ENCODE peak calls at places on chromosomes 1 and 21, in five cellular contexts. One of them, this sample, is unnamed.

GRCh38 chr1:243495032-243495431 is 239.2 kb downstream of the SDCCAG8 start:
- DNase-seq in stimulated activated CD8-positive, alpha-beta memory T cell treated with anti-CD3 and anti-CD28 coated beads, Interleukin-2, amount 100 ng/mL, for 48 hours: no peak
- DNase-seq in BJ: no peak
- DNase-seq in spleen: no peak
- DNase-seq in C1 segment of cervical spinal cord: no peak
- DNase-seq in this sample: no peak

GRCh38 chr1:170765712-170766330 is 101.9 kb downstream of the PRRX1 start:
- DNase-seq in stimulated activated CD8-positive, alpha-beta memory T cell treated with anti-CD3 and anti-CD28 coated beads, Interleukin-2, amount 100 ng/mL, for 48 hours: no peak
- DNase-seq in BJ: no peak
- DNase-seq in spleen: no peak
- DNase-seq in C1 segment of cervical spinal cord: no peak
- DNase-seq in this sample: no peak

GRCh38 chr1:76872944-76873343 is 5.7 kb downstream of the ST6GALNAC5 start:
- DNase-seq in stimulated activated CD8-positive, alpha-beta memory T cell treated with anti-CD3 and anti-CD28 coated beads, Interleukin-2, amount 100 ng/mL, for 48 hours: no peak
- DNase-seq in BJ: no peak
- DNase-seq in spleen: no peak
- DNase-seq in C1 segment of cervical spinal cord: no peak
- DNase-seq in this sample: no peak

GRCh38 chr1:10128081-10128765 is 82.1 kb upstream of the KIF1B start:
- DNase-seq in stimulated activated CD8-positive, alpha-beta memory T cell treated with anti-CD3 and anti-CD28 coated beads, Interleukin-2, amount 100 ng/mL, for 48 hours: no peak
- DNase-seq in BJ: no peak
- DNase-seq in spleen: no peak
- DNase-seq in C1 segment of cervical spinal cord: peak
- DNase-seq in this sample: peak

GRCh38 chr1:167221126-167221803 is 579 bp downstream of the POU2F1 start:
- DNase-seq in stimulated activated CD8-positive, alpha-beta memory T cell treated with anti-CD3 and anti-CD28 coated beads, Interleukin-2, amount 100 ng/mL, for 48 hours: no peak
- DNase-seq in BJ: no peak
- DNase-seq in spleen: peak
- DNase-seq in C1 segment of cervical spinal cord: peak
- DNase-seq in this sample: peak

GRCh38 chr1:1000357-1001056 is 610 bp upstream of the HES4 start:
- DNase-seq in stimulated activated CD8-positive, alpha-beta memory T cell treated with anti-CD3 and anti-CD28 coated beads, Interleukin-2, amount 100 ng/mL, for 48 hours: peak
- DNase-seq in BJ: no peak
- DNase-seq in spleen: peak
- DNase-seq in C1 segment of cervical spinal cord: no peak
- DNase-seq in this sample: no peak

GRCh38 chr1:205328476-205328875 is 6.9 kb upstream of the NUAK2 start:
- DNase-seq in stimulated activated CD8-positive, alpha-beta memory T cell treated with anti-CD3 and anti-CD28 coated beads, Interleukin-2, amount 100 ng/mL, for 48 hours: no peak
- DNase-seq in BJ: no peak
- DNase-seq in spleen: no peak
- DNase-seq in C1 segment of cervical spinal cord: no peak
- DNase-seq in this sample: no peak

GRCh38 chr1:90879281-90879680 is 142.6 kb downstream of the ZNF644 start:
- DNase-seq in stimulated activated CD8-positive, alpha-beta memory T cell treated with anti-CD3 and anti-CD28 coated beads, Interleukin-2, amount 100 ng/mL, for 48 hours: no peak
- DNase-seq in BJ: no peak
- DNase-seq in spleen: no peak
- DNase-seq in C1 segment of cervical spinal cord: no peak
- DNase-seq in this sample: no peak

GRCh38 chr1:245825128-245825901 is 670.5 kb downstream of the KIF26B start:
- DNase-seq in stimulated activated CD8-positive, alpha-beta memory T cell treated with anti-CD3 and anti-CD28 coated beads, Interleukin-2, amount 100 ng/mL, for 48 hours: no peak
- DNase-seq in BJ: no peak
- DNase-seq in spleen: no peak
- DNase-seq in C1 segment of cervical spinal cord: no peak
- DNase-seq in this sample: no peak

GRCh38 chr1:214205053-214205452 is 75.9 kb upstream of the SMYD2 start:
- DNase-seq in stimulated activated CD8-positive, alpha-beta memory T cell treated with anti-CD3 and anti-CD28 coated beads, Interleukin-2, amount 100 ng/mL, for 48 hours: no peak
- DNase-seq in BJ: no peak
- DNase-seq in spleen: no peak
- DNase-seq in C1 segment of cervical spinal cord: no peak
- DNase-seq in this sample: no peak

GRCh38 chr21:29075706-29076447 is 2.4 kb upstream of the CCT8 start:
- DNase-seq in stimulated activated CD8-positive, alpha-beta memory T cell treated with anti-CD3 and anti-CD28 coated beads, Interleukin-2, amount 100 ng/mL, for 48 hours: no peak
- DNase-seq in BJ: no peak
- DNase-seq in spleen: no peak
- DNase-seq in C1 segment of cervical spinal cord: no peak
- DNase-seq in this sample: no peak

GRCh38 chr1:61244114-61244513 is 161.8 kb downstream of the NFIA start:
- DNase-seq in stimulated activated CD8-positive, alpha-beta memory T cell treated with anti-CD3 and anti-CD28 coated beads, Interleukin-2, amount 100 ng/mL, for 48 hours: no peak
- DNase-seq in BJ: no peak
- DNase-seq in spleen: no peak
- DNase-seq in C1 segment of cervical spinal cord: no peak
- DNase-seq in this sample: peak

GRCh38 chr1:1014896-1015681 is 1.8 kb downstream of the ISG15 start:
- DNase-seq in stimulated activated CD8-positive, alpha-beta memory T cell treated with anti-CD3 and anti-CD28 coated beads, Interleukin-2, amount 100 ng/mL, for 48 hours: no peak
- DNase-seq in BJ: no peak
- DNase-seq in spleen: no peak
- DNase-seq in C1 segment of cervical spinal cord: no peak
- DNase-seq in this sample: no peak

GRCh38 chr1:218439541-218440295 is 94.6 kb downstream of the TGFB2 start:
- DNase-seq in stimulated activated CD8-positive, alpha-beta memory T cell treated with anti-CD3 and anti-CD28 coated beads, Interleukin-2, amount 100 ng/mL, for 48 hours: no peak
- DNase-seq in BJ: no peak
- DNase-seq in spleen: no peak
- DNase-seq in C1 segment of cervical spinal cord: no peak
- DNase-seq in this sample: no peak

GRCh38 chr1:151399890-151400235 is 490 bp downstream of the PSMB4 start:
- DNase-seq in stimulated activated CD8-positive, alpha-beta memory T cell treated with anti-CD3 and anti-CD28 coated beads, Interleukin-2, amount 100 ng/mL, for 48 hours: no peak
- DNase-seq in BJ: no peak
- DNase-seq in spleen: no peak
- DNase-seq in C1 segment of cervical spinal cord: no peak
- DNase-seq in this sample: no peak

GRCh38 chr1:147084273-147085096 is 87.8 kb downstream of the PRKAB2 start:
- DNase-seq in stimulated activated CD8-positive, alpha-beta memory T cell treated with anti-CD3 and anti-CD28 coated beads, Interleukin-2, amount 100 ng/mL, for 48 hours: peak
- DNase-seq in BJ: peak
- DNase-seq in spleen: peak
- DNase-seq in C1 segment of cervical spinal cord: peak
- DNase-seq in this sample: no peak

GRCh38 chr1:113931456-113931855 is 2.3 kb downstream of the HIPK1 start:
- DNase-seq in stimulated activated CD8-positive, alpha-beta memory T cell treated with anti-CD3 and anti-CD28 coated beads, Interleukin-2, amount 100 ng/mL, for 48 hours: no peak
- DNase-seq in BJ: no peak
- DNase-seq in spleen: no peak
- DNase-seq in C1 segment of cervical spinal cord: no peak
- DNase-seq in this sample: no peak

This sample was measured in nucleus accumbens.